ENCODE peak calls at places on chromosomes 13 and 19, in four cellular contexts. R is IMR-90, B is choroid plexus epithelial cell, J is MCF 10A. L is an unnamed sample.

GRCh38 chr13:50334944-50335343 is 319.7 kb downstream of the KCNRG start:
- DNase-seq in R (peak; percentile 56), B (peak; percentile 65), J (no peak), L (no peak)

GRCh38 chr19:4399871-4400768 is at the start of gene SH3GL1:
- DNase-seq in R (peak; percentile 88), B (peak; percentile 94), J (peak; percentile 90), L (peak; percentile 74)

GRCh38 chr19:12778020-12778904 is 2.9 kb upstream of the HOOK2 start:
- DNase-seq in R (peak; percentile 75), B (peak; percentile 87), J (peak; percentile 80), L (peak; percentile 65)

GRCh38 chr13:113782472-113782871 is 23.4 kb downstream of the TMEM255B start:
- DNase-seq in R (no peak), B (no peak), J (no peak), L (no peak)

GRCh38 chr19:1315470-1316166 is 29.9 kb downstream of the EFNA2 start:
- DNase-seq in R (peak; percentile 25), B (peak; percentile 59), J (peak; percentile 56), L (no peak)

GRCh38 chr13:39051157-39051556 is 12.9 kb downstream of the NHLRC3 start:
- DNase-seq in R (peak; percentile 50), B (peak; percentile 73), J (peak; percentile 45), L (peak; percentile 43)

GRCh38 chr19:16660763-16661479 is at the start of gene TMEM38A:
- DNase-seq in R (no peak), B (no peak), J (peak; percentile 28), L (no peak)

GRCh38 chr19:8361921-8362793 is 1.8 kb upstream of the ANGPTL4 start:
- DNase-seq in R (peak; percentile 99), B (peak; percentile 97), J (peak; percentile 100), L (peak; percentile 98)

GRCh38 chr13:79528356-79528755 is 47.4 kb downstream of the NDFIP2 start:
- DNase-seq in R (peak; percentile 25), B (peak; percentile 31), J (peak; percentile 47), L (no peak)

GRCh38 chr19:45820413-45821102 is 5.5 kb upstream of the RSPH6A start:
- DNase-seq in R (no peak), B (no peak), J (no peak), L (no peak)

GRCh38 chr19:47013041-47013517 is 6.6 kb upstream of the NPAS1 start:
- DNase-seq in R (peak; percentile 51), B (peak; percentile 64), J (peak; percentile 87), L (peak; percentile 65)

GRCh38 chr13:85108356-85108755 is 690.9 kb downstream of the SLITRK6 start:
- DNase-seq in R (no peak), B (no peak), J (peak; percentile 51), L (no peak)

GRCh38 chr13:48126944-48127814 is 32.3 kb upstream of the MED4 start:
- DNase-seq in R (peak; percentile 60), B (peak; percentile 81), J (peak; percentile 82), L (peak; percentile 58)

GRCh38 chr13:59120297-59120843 is 1043.4 kb downstream of the DIAPH3 start:
- DNase-seq in R (peak; percentile 60), B (no peak), J (no peak), L (no peak)

GRCh38 chr19:58563823-58564222 is 5.4 kb upstream of the UBE2M start:
- DNase-seq in R (no peak), B (no peak), J (no peak), L (no peak)

GRCh38 chr13:112870737-112871287 is 98.2 kb upstream of the MCF2L start:
- DNase-seq in R (no peak), B (no peak), J (no peak), L (no peak)

GRCh38 chr13:101394597-101394996 is 21.7 kb downstream of the NALCN start:
- DNase-seq in R (no peak), B (no peak), J (no peak), L (no peak)

GRCh38 chr13:25971077-25971476 is 80.7 kb downstream of the SHISA2 start:
- DNase-seq in R (no peak), B (no peak), J (no peak), L (no peak)

GRCh38 chr13:49641810-49642291 is 13.5 kb downstream of the ARL11 start:
- DNase-seq in R (peak; percentile 88), B (peak; percentile 76), J (peak; percentile 93), L (peak; percentile 83)

GRCh38 chr13:97629601-97630272 is 195.8 kb downstream of the RAP2A start:
- DNase-seq in R (no peak), B (no peak), J (no peak), L (no peak)

GRCh38 chr19:47735131-47735530 is 10.2 kb upstream of the NOP53 start:
- DNase-seq in R (no peak), B (no peak), J (no peak), L (no peak)

GRCh38 chr13:113332615-113333014 is 31.3 kb downstream of the GRTP1 start:
- DNase-seq in R (no peak), B (no peak), J (no peak), L (no peak)

GRCh38 chr13:110107568-110108347 is 199.2 kb downstream of the COL4A1 start:
- DNase-seq in R (no peak), B (peak; percentile 35), J (no peak), L (no peak)

GRCh38 chr13:89883893-89884448 is 1463.5 kb upstream of the MIR17HG start:
- DNase-seq in R (no peak), B (no peak), J (no peak), L (no peak)

GRCh38 chr13:23449386-23450162 is 16.1 kb upstream of the SACS start:
- DNase-seq in R (no peak), B (no peak), J (no peak), L (no peak)

GRCh38 chr13:76969488-76970365 is 21.4 kb downstream of the ACOD1 start:
- DNase-seq in R (no peak), B (peak; percentile 32), J (peak; percentile 77), L (peak; percentile 13)

GRCh38 chr13:41463823-41464602 is 6.7 kb downstream of the RGCC start:
- DNase-seq in R (no peak), B (no peak), J (no peak), L (no peak)

GRCh38 chr19:18387395-18387794 is 1.4 kb downstream of the GDF15 start:
- DNase-seq in R (no peak), B (no peak), J (no peak), L (no peak)

DNA sequence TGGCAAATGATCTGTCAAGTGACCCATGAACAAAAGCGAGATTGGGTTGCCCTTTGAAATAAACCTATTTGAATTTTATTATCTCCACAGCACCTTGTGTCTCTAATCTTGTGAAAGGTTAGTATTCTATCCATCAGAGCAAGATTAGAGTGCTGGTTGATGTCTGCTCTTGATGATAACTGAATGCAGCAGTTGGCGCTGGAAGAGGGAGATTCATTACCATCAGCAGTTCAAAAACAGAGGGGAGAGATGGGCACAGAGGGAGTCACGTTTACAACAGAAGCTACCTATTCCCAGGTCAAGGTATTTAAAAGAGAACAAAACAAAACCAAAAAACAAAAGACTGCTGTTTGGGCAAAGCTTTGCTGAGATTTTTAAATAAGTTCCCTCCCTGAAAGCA is 588.1 kb downstream of the GPC6 start:
- DNase-seq in R (no peak), B (no peak), J (no peak), L (no peak)
- TF ChIP-seq CTCF in R (no peak), B (no peak), J (no peak), L (no peak)

GRCh38 chr13:40116008-40116407 is 460.5 kb downstream of the COG6 start:
- DNase-seq in R (peak; percentile 40), B (peak; percentile 97), J (peak; percentile 96), L (no peak)

GRCh38 chr13:40118337-40118736 is 462.9 kb downstream of the COG6 start:
- DNase-seq in R (no peak), B (no peak), J (no peak), L (no peak)

GRCh38 chr13:40113644-40114304 is 458.3 kb downstream of the COG6 start:
- DNase-seq in R (no peak), B (peak; percentile 61), J (peak; percentile 86), L (no peak)

GRCh38 chr13:40114305-40114896 is 458.9 kb downstream of the COG6 start:
- DNase-seq in R (no peak), B (no peak), J (peak; percentile 73), L (no peak)

GRCh38 chr13:40115456-40115855 is 460.0 kb downstream of the COG6 start:
- DNase-seq in R (no peak), B (peak; percentile 72), J (no peak), L (no peak)
- TF ChIP-seq CTCF in R (no peak), B (no peak), J (no peak), L (no peak)

GRCh38 chr13:103772576-103772975 is 706.4 kb upstream of the SLC10A2 start:
- DNase-seq in R (no peak), B (no peak), J (no peak), L (no peak)
- TF ChIP-seq CTCF in R (no peak), B (peak; percentile 34), J (no peak), L (peak; percentile 10)

DNA sequence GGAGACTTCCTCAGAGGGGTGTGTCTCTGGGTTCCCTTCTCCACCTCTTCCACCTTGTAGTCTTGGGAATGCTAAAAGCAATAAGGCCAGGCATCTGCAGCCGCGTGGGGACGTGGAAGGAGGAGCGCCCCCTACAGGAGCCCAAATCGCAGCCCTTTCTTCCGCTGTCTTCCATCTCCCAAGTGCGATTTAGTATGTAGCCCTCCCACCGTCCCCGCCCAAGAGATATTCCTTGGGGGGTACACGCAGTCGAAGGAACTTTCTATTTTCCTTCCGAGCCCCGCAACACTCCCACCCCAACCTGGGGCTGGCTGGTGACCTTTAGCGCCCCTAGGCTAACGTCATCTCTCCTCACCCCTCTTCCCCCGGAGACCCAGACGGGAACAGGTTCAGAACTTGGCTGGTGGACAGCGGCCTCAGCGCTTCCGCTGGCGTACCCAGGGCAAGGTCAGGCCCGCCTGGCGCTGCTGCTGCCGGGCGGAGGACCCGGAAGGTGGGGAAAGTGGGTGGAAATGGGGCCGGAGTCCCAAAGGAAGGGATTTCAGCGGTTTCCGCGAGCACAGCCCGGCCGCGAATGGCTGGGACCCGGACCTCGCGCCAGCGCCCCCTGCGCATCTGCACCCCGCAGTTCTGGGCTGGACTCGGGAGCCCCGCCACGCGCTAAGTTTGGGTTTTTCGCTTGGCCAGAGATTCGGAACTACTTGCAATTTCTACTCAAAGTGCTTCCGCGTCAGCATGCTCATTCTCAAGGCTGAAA is 2.1 kb upstream of the PCDH8 start:
- DNase-seq in R (peak; percentile 7), B (peak; percentile 27), J (peak; percentile 62), L (no peak)
- TF ChIP-seq CTCF in R (no peak), B (no peak), J (peak; percentile 11), L (peak; percentile 32)

GRCh38 chr13:30274083-30274482 is 33.3 kb downstream of the KATNAL1 start:
- DNase-seq in R (no peak), B (no peak), J (no peak), L (no peak)

GRCh38 chr13:30266751-30267150 is 40.6 kb downstream of the KATNAL1 start:
- DNase-seq in R (no peak), B (no peak), J (no peak), L (no peak)

GRCh38 chr13:30268673-30269072 is 38.7 kb downstream of the KATNAL1 start:
- DNase-seq in R (peak; percentile 40), B (no peak), J (no peak), L (no peak)
- TF ChIP-seq CTCF in R (no peak), B (no peak), J (no peak), L (no peak)

GRCh38 chr19:11453468-11454341 is 18.3 kb downstream of the PRKCSH start:
- DNase-seq in R (no peak), B (no peak), J (no peak), L (no peak)
- TF ChIP-seq CTCF in R (peak; percentile 35), B (peak; percentile 50), J (peak; percentile 16), L (peak; percentile 67)